ENCODE peak calls at places on chromosomes 2 and 18, in four cellular contexts. O is dorsolateral prefrontal cortex, Q is heart left ventricle, E is hepatocyte. X is an unnamed sample.
A peak's percentile ranks its signal among the peaks of the same experiment; 100 is the strongest.

GRCh38 chr2:36919041-36919837 is 47.1 kb downstream of the STRN start:
- DNase-seq in O (no peak), Q (no peak), E (peak; percentile 8), X (no peak)

GRCh38 chr2:209525834-209526281 is 102.0 kb downstream of the MAP2 start:
- DNase-seq in O (no peak), Q (no peak), E (no peak), X (no peak)

GRCh38 chr2:15819576-15820282 is 120.6 kb upstream of the MYCN start:
- DNase-seq in O (no peak), Q (no peak), E (no peak), X (no peak)

GRCh38 chr2:56295666-56296065 is 111.9 kb downstream of the CCDC85A start:
- DNase-seq in O (no peak), Q (no peak), E (no peak), X (no peak)

GRCh38 chr18:27583021-27583420 is 397.9 kb upstream of the CHST9 start:
- DNase-seq in O (no peak), Q (no peak), E (no peak), X (no peak)

GRCh38 chr2:241997017-241997416 is 127.5 kb downstream of the RTP5 start:
- DNase-seq in O (no peak), Q (no peak), E (no peak), X (no peak)

GRCh38 chr2:63465633-63466032 is 122.6 kb downstream of the WDPCP start:
- DNase-seq in O (no peak), Q (no peak), E (no peak), X (no peak)

GRCh38 chr18:58807766-58808165 is 56.9 kb upstream of the ZNF532 start:
- DNase-seq in O (no peak), Q (no peak), E (no peak), X (no peak)

GRCh38 chr18:62839874-62840713 is 124.8 kb downstream of the PHLPP1 start:
- DNase-seq in O (no peak), Q (no peak), E (no peak), X (no peak)

GRCh38 chr2:173884403-173884802 is 80.8 kb downstream of the SP3 start:
- DNase-seq in O (peak; percentile 48), Q (peak; percentile 69), E (peak; percentile 29), X (no peak)

GRCh38 chr2:147873859-147874483 is 29.1 kb downstream of the ACVR2A start:
- DNase-seq in O (no peak), Q (no peak), E (no peak), X (no peak)

GRCh38 chr2:171086352-171087290 is 74.1 kb downstream of the TLK1 start:
- DNase-seq in O (no peak), Q (no peak), E (peak; percentile 58), X (no peak)

GRCh38 chr2:41400057-41400665 is 647.7 kb upstream of the PKDCC start:
- DNase-seq in O (no peak), Q (no peak), E (peak; percentile 46), X (no peak)

GRCh38 chr2:146893500-146894041 is 951.3 kb upstream of the ACVR2A start:
- DNase-seq in O (no peak), Q (no peak), E (no peak), X (no peak)

GRCh38 chr2:103161456-103162289 is 399.8 kb downstream of the TMEM182 start:
- DNase-seq in O (peak; percentile 34), Q (no peak), E (peak; percentile 77), X (no peak)

GRCh38 chr2:127592761-127593227 is 53.2 kb upstream of the GPR17 start:
- DNase-seq in O (peak; percentile 21), Q (no peak), E (no peak), X (no peak)

GRCh38 chr18:62505669-62506494 is 16.9 kb upstream of the ZCCHC2 start:
- DNase-seq in O (no peak), Q (no peak), E (no peak), X (no peak)

GRCh38 chr2:130911996-130912395 is 75.3 kb downstream of the ARHGEF4 start:
- DNase-seq in O (no peak), Q (no peak), E (no peak), X (no peak)

GRCh38 chr2:13050764-13051163 is 334.0 kb downstream of the TRIB2 start:
- DNase-seq in O (no peak), Q (no peak), E (no peak), X (no peak)

GRCh38 chr2:171272039-171272438 is 111.3 kb upstream of the TLK1 start:
- DNase-seq in O (no peak), Q (no peak), E (peak; percentile 69), X (no peak)

GRCh38 chr2:138090330-138090729 is 126.1 kb downstream of the HNMT start:
- DNase-seq in O (no peak), Q (no peak), E (peak; percentile 21), X (no peak)

GRCh38 chr18:78830826-78831225 is 148.8 kb upstream of the SALL3 start:
- DNase-seq in O (no peak), Q (no peak), E (no peak), X (no peak)

DNA sequence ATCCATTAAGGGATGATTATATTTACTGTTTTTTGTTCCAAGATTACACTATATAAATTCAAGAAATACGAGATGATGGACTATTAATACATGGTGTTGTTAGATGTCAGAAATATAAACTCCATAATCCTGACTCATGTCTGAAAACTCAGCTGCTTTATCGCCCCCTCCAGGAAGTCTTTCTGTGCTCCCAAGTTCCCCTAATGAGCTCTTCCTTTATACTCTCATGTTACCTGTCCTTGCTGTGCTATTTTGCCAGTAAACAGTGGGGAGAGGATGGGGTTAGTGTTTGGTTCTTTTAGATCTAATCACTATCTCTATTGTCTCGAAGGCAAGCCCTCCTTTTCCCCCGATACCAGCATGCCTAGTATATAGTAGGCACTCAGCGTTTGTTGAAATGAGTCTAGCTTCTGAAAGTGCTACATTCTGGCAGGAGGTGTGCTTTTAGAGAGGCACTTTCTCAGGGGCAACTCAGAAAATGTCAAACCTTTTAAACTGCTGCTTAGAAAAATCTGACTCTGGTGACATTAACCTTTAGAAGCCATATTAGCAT is 21.4 kb upstream of the BARD1 start:
- DNase-seq in O (no peak), Q (no peak), E (peak; percentile 28), X (no peak)
- TF ChIP-seq CTCF in O (no peak), Q (no peak), E (peak; percentile 41), X (no peak)

DNA sequence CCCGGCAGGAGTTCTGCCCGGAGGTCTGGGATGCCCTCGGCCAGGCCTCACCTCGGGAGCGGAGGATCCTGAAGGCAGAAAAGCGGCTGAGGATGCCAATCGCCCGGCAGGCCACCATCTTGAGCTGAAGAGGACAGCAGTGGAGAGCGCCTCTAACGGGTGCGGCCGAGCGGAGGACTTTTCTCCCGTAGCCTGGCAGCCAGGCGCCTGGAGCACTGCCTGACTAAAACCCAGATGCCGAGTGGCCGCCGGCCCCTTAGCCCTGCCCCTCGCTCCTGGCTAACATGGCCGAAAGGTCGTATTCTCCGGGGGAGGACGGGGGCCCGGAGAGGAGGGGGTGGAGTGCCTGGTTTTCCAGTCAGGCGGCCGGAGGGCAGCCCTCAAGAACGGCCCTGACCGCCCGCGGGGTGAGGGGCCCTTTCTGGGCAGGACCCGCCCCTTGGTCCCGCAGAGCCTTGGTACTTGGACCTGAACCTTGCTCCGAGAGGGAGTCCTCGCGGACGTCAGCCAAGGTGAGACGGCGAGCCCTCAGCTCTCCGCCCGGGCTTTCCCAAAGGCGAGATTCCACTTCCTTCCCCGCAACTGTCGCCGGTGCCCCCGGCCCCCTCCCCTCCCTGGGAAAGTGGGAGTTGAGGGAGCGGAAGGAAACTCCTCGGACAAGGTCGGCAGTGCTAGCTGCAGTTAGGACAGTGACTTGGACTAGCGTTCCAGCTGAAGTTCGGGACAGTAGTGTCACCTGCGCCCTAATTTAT is at the start of the genes HADHA and HADHB:
- DNase-seq in O (peak; percentile 81), Q (peak; percentile 95), E (peak; percentile 95), X (peak; percentile 46)
- TF ChIP-seq CTCF in O (peak; percentile 16), Q (no peak), E (no peak), X (no peak)

DNA sequence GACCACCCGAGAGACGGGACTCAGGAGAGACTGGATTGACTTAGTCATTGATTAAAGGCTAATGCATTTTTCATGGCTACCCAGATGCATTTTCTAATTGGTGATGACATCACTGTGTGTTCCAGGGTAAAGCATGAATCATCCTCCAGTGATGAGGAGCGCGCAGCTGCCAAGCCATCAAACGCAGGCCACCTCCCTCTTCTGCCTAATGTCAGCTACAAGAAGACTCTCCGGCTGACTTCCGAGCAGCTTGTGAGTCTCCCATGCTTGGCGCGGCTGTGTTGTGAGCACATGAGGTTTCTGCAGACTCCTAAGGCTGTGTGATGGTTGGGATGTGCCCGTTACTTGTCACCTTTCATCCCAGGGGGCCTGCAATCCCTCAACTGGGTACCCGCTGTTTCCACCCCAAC is 56.4 kb downstream of the LPIN1 start:
- DNase-seq in O (no peak), Q (no peak), E (no peak), X (no peak)
- TF ChIP-seq CTCF in O (no peak), Q (no peak), E (no peak), X (no peak)

GRCh38 chr2:119495948-119496347 is 28.3 kb downstream of the SCTR start:
- DNase-seq in O (no peak), Q (no peak), E (no peak), X (no peak)
- TF ChIP-seq CTCF in O (no peak), Q (peak; percentile 16), E (peak; percentile 19), X (no peak)

GRCh38 chr2:217667545-217667944 is 335.2 kb downstream of the TNS1 start:
- DNase-seq in O (no peak), Q (no peak), E (no peak), X (no peak)

GRCh38 chr2:217666338-217666737 is 336.5 kb downstream of the TNS1 start:
- DNase-seq in O (no peak), Q (no peak), E (no peak), X (no peak)

GRCh38 chr2:217661378-217661777 is 341.4 kb downstream of the TNS1 start:
- DNase-seq in O (no peak), Q (no peak), E (no peak), X (no peak)

GRCh38 chr2:217662984-217663602 is 339.7 kb downstream of the TNS1 start:
- DNase-seq in O (no peak), Q (no peak), E (no peak), X (no peak)

GRCh38 chr2:217664761-217665160 is 338.0 kb downstream of the TNS1 start:
- DNase-seq in O (no peak), Q (no peak), E (no peak), X (no peak)
- TF ChIP-seq CTCF in O (no peak), Q (no peak), E (no peak), X (no peak)